ENCODE peak calls at places on chromosome 21, in ten cellular contexts. Z, T, K, L, M, Q, R, J, A and W are unnamed samples.

GRCh38 chr21:14911351-14911750 is 153.4 kb downstream of the NRIP1 start:
- DNase-seq in Z (no peak), T (no peak), K (no peak), L (no peak), M (no peak), Q (no peak), R (no peak), J (no peak), A (no peak), W (no peak)

GRCh38 chr21:44019568-44019958 is 7.5 kb downstream of the TRAPPC10 start:
- DNase-seq in Z (no peak), T (no peak), K (no peak), L (no peak), M (no peak), Q (no peak), R (no peak), J (no peak), A (no peak), W (no peak)

GRCh38 chr21:32929633-32930038 is 96.1 kb upstream of the OLIG2 start:
- DNase-seq in Z (no peak), T (no peak), K (no peak), L (no peak), M (no peak), Q (no peak), R (no peak), J (no peak), A (no peak), W (no peak)

GRCh38 chr21:30233636-30234035 is 17.7 kb upstream of the CLDN8 start:
- DNase-seq in Z (no peak), T (no peak), K (no peak), L (no peak), M (no peak), Q (no peak), R (no peak), J (no peak), A (no peak), W (no peak)

GRCh38 chr21:35664683-35665082 is 395.6 kb downstream of the SETD4 start:
- DNase-seq in Z (no peak), T (no peak), K (no peak), L (no peak), M (peak; percentile 77), Q (no peak), R (no peak), J (no peak), A (no peak), W (no peak)

GRCh38 chr21:33680870-33681269 is 38.6 kb downstream of the ITSN1 start:
- DNase-seq in Z (no peak), T (no peak), K (no peak), L (no peak), M (no peak), Q (no peak), R (no peak), J (no peak), A (no peak), W (no peak)

GRCh38 chr21:21664871-21665270 is 666.7 kb downstream of the NCAM2 start:
- DNase-seq in Z (no peak), T (no peak), K (no peak), L (no peak), M (peak; percentile 59), Q (no peak), R (no peak), J (no peak), A (no peak), W (peak; percentile 21)

GRCh38 chr21:34812510-34813265 is 143.9 kb downstream of the CLIC6 start:
- DNase-seq in Z (no peak), T (no peak), K (no peak), L (peak; percentile 89), M (peak; percentile 99), Q (no peak), R (no peak), J (no peak), A (no peak), W (peak; percentile 58)

GRCh38 chr21:33976082-33976979 is 60.7 kb upstream of the ATP5PO start:
- DNase-seq in Z (no peak), T (no peak), K (peak; percentile 44), L (peak; percentile 87), M (peak; percentile 94), Q (peak; percentile 87), R (no peak), J (peak; percentile 7), A (no peak), W (peak; percentile 76)

GRCh38 chr21:30206551-30207251 is 9.2 kb downstream of the CLDN8 start:
- DNase-seq in Z (no peak), T (no peak), K (no peak), L (peak; percentile 71), M (no peak), Q (no peak), R (no peak), J (no peak), A (no peak), W (peak; percentile 91)

GRCh38 chr21:31354604-31355443 is 10.8 kb upstream of the TIAM1 start:
- DNase-seq in Z (no peak), T (no peak), K (peak; percentile 21), L (peak; percentile 72), M (peak; percentile 87), Q (no peak), R (no peak), J (no peak), A (peak; percentile 36), W (peak; percentile 57)

GRCh38 chr21:34344584-34344983 is 19.2 kb upstream of the KCNE2 start:
- DNase-seq in Z (no peak), T (no peak), K (no peak), L (no peak), M (peak; percentile 49), Q (no peak), R (peak; percentile 16), J (no peak), A (no peak), W (no peak)

GRCh38 chr21:32795802-32796489 is 24.4 kb upstream of the PAXBP1 start:
- DNase-seq in Z (no peak), T (no peak), K (no peak), L (no peak), M (no peak), Q (no peak), R (no peak), J (no peak), A (no peak), W (no peak)

GRCh38 chr21:33490991-33491372 is 534 bp downstream of the DNAJC28 start:
- DNase-seq in Z (no peak), T (no peak), K (no peak), L (no peak), M (no peak), Q (no peak), R (no peak), J (peak; percentile 26), A (no peak), W (peak; percentile 8)

GRCh38 chr21:18549214-18549905 is 145.8 kb upstream of the TMPRSS15 start:
- DNase-seq in Z (no peak), T (no peak), K (no peak), L (peak; percentile 47), M (no peak), Q (no peak), R (no peak), J (no peak), A (no peak), W (no peak)
- H3K27ac ChIP-seq in Z (no peak overlapping the region), T (no peak overlapping the region), K (no peak overlapping the region), L (peak overlapping the region; percentile 78), M (no peak overlapping the region), Q (no peak overlapping the region), R (no peak overlapping the region), J (no peak overlapping the region), A (no peak overlapping the region), W (no peak overlapping the region)

DNA sequence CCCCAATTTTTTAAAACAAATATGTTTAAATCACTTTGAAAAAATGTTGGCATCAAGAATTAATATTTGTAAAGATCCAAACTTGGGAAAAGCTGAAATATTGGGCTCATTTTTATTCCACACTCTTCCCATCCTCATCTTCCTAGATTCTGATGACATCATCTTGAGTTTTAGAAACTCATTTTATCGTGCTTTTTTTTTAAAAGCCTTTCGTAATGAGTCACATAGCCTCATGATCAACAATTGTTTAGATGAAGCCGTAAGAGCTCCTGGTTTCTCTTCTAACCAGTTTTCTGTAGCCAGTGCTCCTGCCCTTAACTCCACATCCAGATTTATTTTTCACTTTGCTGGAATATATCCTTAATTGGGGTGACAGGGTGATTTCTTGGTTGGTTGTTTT is 78.6 kb downstream of the POFUT2 start:
- DNase-seq in Z (no peak), T (no peak), K (no peak), L (no peak), M (peak; percentile 87), Q (no peak), R (no peak), J (no peak), A (no peak), W (no peak)
- H3K27ac ChIP-seq in Z (no peak overlapping the region), T (no peak overlapping the region), K (no peak overlapping the region), L (peak overlapping the region; percentile 27), M (peak overlapping the region; percentile 93), Q (no peak overlapping the region), R (no peak overlapping the region), J (no peak overlapping the region), A (no peak overlapping the region), W (no peak overlapping the region)

DNA sequence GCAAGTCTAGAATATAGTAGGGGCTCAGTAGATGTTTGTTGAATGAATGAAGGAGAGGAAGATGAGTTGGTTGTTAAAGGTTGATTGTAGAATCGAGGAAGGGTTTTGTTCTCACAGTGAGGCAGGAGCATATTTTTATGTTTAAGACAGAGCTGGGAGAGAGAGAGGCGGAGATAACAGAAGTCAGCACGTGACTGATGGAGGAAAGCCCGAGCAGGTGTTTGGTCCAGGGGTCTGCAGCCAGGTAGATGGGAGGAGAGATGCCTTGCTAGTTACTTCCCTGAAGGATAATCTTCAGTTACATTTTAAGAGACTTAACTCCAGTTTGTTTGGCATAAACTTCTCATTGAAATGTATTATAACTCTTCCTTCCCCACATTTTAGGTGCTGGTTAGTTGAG is 86.8 kb downstream of the DYRK1A start:
- DNase-seq in Z (no peak), T (no peak), K (no peak), L (no peak), M (no peak), Q (no peak), R (no peak), J (no peak), A (no peak), W (no peak)
- H3K27ac ChIP-seq in Z (no peak overlapping the region), T (no peak overlapping the region), K (no peak overlapping the region), L (no peak overlapping the region), M (no peak overlapping the region), Q (no peak overlapping the region), R (no peak overlapping the region), J (no peak overlapping the region), A (no peak overlapping the region), W (peak overlapping the region; percentile 88)

DNA sequence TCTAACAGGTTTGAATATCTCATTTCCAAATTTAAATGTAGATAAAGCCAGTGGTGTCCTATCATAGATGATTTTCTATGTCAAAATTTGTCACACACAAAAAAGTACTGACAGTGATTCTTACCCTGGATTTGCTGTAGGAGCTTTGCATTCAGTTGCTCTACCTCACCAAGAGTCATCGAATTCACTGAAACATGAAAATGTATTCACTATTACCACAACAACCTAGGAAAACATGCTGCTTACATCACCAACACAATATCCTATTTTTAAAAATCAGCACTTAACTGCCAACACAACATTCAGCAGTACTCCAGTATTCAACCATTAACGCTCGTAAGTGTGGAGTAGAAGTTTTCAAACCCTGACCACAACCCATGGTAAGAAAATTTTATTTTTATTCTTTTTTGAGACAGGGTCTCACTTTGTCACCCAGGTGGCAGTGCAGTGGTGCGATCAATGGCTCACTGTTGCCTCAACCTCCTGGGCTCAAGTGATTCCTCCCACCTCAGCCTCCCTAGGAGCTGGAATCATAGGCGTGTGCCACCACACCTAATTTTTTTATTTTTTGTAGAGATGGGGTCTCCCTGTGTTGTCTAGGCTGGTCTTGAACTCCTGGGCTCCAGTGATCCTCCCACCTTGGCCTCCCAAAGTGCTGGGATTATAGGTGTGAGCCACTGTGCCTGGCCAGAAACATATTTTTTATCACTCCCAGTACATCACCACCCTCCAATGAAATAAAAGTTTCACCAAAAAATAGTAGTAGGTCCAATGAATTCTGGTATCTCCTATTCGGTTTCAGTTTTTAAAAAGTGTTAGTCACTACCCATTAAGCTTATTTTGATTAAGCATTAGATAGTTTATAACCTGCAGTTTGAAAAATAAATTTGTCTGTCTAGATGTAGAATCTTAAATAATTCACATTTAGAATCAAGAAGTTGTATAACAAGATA is 23.8 kb downstream of the C21orf91 start:
- DNase-seq in Z (no peak), T (no peak), K (no peak), L (no peak), M (no peak), Q (no peak), R (no peak), J (no peak), A (no peak), W (no peak)
- H3K27ac ChIP-seq in Z (no peak overlapping the region), T (peak overlapping the region; percentile 46), K (peak overlapping the region; percentile 35), L (no peak overlapping the region), M (no peak overlapping the region), Q (no peak overlapping the region), R (no peak overlapping the region), J (no peak overlapping the region), A (peak overlapping the region; percentile 0), W (no peak overlapping the region)